ENCODE peak calls at places on chromosomes 4 and X, in seven cellular contexts. D, R, E, F, C, P and I are unnamed samples.
A peak's percentile ranks its signal among the peaks of the same experiment; 100 is the strongest.

GRCh38 chr4:15653864-15654391 is 1.2 kb downstream of the FBXL5 start:
- DNase-seq in D (peak; percentile 16), R (peak; percentile 50), E (peak; percentile 45), F (no peak), C (peak; percentile 32), P (peak; percentile 21), I (peak; percentile 77)

GRCh38 chr4:38609614-38610013 is 54.4 kb upstream of the KLF3 start:
- DNase-seq in D (no peak), R (peak; percentile 40), E (no peak), F (no peak), C (peak; percentile 4), P (no peak), I (no peak)

GRCh38 chr4:122458625-122459024 is 2.1 kb upstream of the IL2 start:
- DNase-seq in D (no peak), R (peak; percentile 1), E (no peak), F (no peak), C (peak; percentile 73), P (peak; percentile 5), I (peak; percentile 67)

GRCh38 chr4:133000012-133000411 is 149.1 kb upstream of the PCDH10 start:
- DNase-seq in D (no peak), R (no peak), E (peak; percentile 85), F (no peak), C (no peak), P (peak; percentile 5), I (no peak)

GRCh38 chr4:119034276-119035008 is 101.2 kb upstream of the MYOZ2 start:
- DNase-seq in D (no peak), R (peak; percentile 59), E (no peak), F (no peak), C (no peak), P (no peak), I (no peak)

GRCh38 chr4:169659736-169660670 is 39.6 kb downstream of the CLCN3 start:
- DNase-seq in D (peak; percentile 79), R (peak; percentile 87), E (no peak), F (peak; percentile 99), C (peak; percentile 96), P (peak; percentile 96), I (peak; percentile 100)

GRCh38 chr4:97279410-97279809 is 863.9 kb downstream of the STPG2 start:
- DNase-seq in D (no peak), R (no peak), E (no peak), F (no peak), C (no peak), P (no peak), I (no peak)

GRCh38 chr4:68375667-68376559 is 26.0 kb upstream of the YTHDC1 start:
- DNase-seq in D (peak; percentile 69), R (peak; percentile 81), E (peak; percentile 89), F (peak; percentile 81), C (peak; percentile 96), P (peak; percentile 74), I (peak; percentile 79)

GRCh38 chr4:93776386-93777080 is 52.0 kb upstream of the ATOH1 start:
- DNase-seq in D (no peak), R (no peak), E (no peak), F (no peak), C (peak; percentile 64), P (no peak), I (peak; percentile 30)

GRCh38 chrX:71282514-71283408 is 674 bp upstream of the NONO start:
- DNase-seq in D (peak; percentile 12), R (peak; percentile 23), E (no peak), F (peak; percentile 4), C (no peak), P (peak; percentile 38), I (peak; percentile 73)

GRCh38 chr4:120443111-120443510 is 376.5 kb upstream of the MAD2L1 start:
- DNase-seq in D (no peak), R (no peak), E (no peak), F (no peak), C (no peak), P (no peak), I (peak; percentile 57)

GRCh38 chrX:27555514-27555913 is 34.6 kb upstream of the DCAF8L2 start:
- DNase-seq in D (peak; percentile 65), R (peak; percentile 54), E (peak; percentile 16), F (no peak), C (peak; percentile 67), P (peak; percentile 37), I (peak; percentile 1)

GRCh38 chr4:110532901-110533589 is 57.1 kb downstream of the ENPEP start:
- DNase-seq in D (no peak), R (no peak), E (no peak), F (no peak), C (no peak), P (no peak), I (no peak)

GRCh38 chr4:80361329-80361900 is 25.9 kb downstream of the CFAP299 start:
- DNase-seq in D (peak; percentile 8), R (peak; percentile 61), E (peak; percentile 49), F (peak; percentile 8), C (peak; percentile 68), P (peak; percentile 9), I (peak; percentile 58)

GRCh38 chrX:21926116-21926515 is 14.4 kb upstream of the SMS start:
- DNase-seq in D (no peak), R (no peak), E (peak; percentile 14), F (no peak), C (peak; percentile 9), P (no peak), I (peak; percentile 45)

GRCh38 chrX:74422576-74423288 is 1.4 kb downstream of the SLC16A2 start:
- DNase-seq in D (peak; percentile 78), R (peak; percentile 65), E (no peak), F (no peak), C (no peak), P (peak; percentile 74), I (peak; percentile 80)

GRCh38 chrX:74422029-74422352 is 698 bp downstream of the SLC16A2 start:
- DNase-seq in D (no peak), R (peak; percentile 9), E (no peak), F (no peak), C (no peak), P (no peak), I (no peak)

GRCh38 chrX:74419861-74420193 is 1.5 kb upstream of the SLC16A2 start:
- DNase-seq in D (peak; percentile 32), R (peak; percentile 17), E (no peak), F (no peak), C (peak; percentile 32), P (peak; percentile 37), I (peak; percentile 32)

GRCh38 chrX:74421181-74422028 is at the start of gene SLC16A2:
- DNase-seq in D (peak; percentile 83), R (peak; percentile 60), E (peak; percentile 57), F (no peak), C (peak; percentile 72), P (peak; percentile 81), I (peak; percentile 75)

DNA sequence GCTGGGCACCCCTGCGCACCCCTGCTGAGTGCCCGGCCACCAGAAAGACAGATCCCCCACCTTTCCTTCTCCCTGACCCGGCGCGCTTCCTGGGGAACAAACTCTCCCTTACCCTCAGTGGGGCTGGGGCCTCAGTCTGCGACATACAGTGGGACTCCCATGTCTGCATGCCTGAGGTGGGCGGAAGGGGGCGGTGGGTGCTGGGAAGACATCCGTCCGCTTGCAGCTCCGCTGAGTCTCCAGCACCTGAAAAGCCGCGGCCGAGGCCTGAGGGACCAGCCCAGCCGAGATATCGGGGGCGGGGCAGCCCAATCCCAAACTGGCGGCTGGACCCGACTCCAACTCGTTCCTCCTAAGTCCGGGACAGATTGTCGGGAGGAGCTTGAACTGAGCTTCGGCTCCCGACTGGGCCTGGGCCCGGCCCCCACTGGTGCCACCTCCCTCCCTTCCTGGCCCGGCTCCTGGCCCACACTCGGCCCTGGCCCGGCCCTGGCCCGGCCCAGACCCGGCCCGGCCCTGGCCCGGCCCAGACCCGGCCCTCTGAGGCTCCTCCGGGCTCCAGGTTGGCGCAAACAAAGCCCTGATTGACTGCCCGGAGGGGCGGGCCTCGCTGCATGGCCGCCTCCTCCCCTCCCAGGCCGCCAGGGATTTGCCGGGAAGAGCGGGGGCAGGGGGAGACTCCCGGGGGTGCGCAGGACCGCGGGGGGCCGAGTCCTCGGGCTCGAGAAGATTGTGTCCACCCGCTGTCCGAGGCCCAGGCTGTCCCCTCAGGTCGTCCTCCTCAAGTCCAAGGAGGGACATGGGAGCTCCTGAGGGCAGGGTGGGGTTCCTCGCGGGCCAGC is 878 bp upstream of the SLC16A2 start:
- DNase-seq in D (peak; percentile 78), R (peak; percentile 84), E (no peak), F (no peak), C (peak; percentile 70), P (peak; percentile 67), I (peak; percentile 78)
- TF ChIP-seq EZH2 in D (no peak), R (no peak), E (no peak), F (no peak), C (no peak), P (no peak), I (no peak)

GRCh38 chr4:86895692-86896488 is 3.7 kb upstream of the C4orf36 start:
- DNase-seq in D (peak; percentile 84), R (peak; percentile 90), E (peak; percentile 68), F (peak; percentile 61), C (peak; percentile 82), P (peak; percentile 84), I (peak; percentile 83)
- TF ChIP-seq EZH2phosphoT487 in D (no peak), R (no peak), E (no peak), F (no peak), C (no peak), P (no peak), I (no peak)

DNA sequence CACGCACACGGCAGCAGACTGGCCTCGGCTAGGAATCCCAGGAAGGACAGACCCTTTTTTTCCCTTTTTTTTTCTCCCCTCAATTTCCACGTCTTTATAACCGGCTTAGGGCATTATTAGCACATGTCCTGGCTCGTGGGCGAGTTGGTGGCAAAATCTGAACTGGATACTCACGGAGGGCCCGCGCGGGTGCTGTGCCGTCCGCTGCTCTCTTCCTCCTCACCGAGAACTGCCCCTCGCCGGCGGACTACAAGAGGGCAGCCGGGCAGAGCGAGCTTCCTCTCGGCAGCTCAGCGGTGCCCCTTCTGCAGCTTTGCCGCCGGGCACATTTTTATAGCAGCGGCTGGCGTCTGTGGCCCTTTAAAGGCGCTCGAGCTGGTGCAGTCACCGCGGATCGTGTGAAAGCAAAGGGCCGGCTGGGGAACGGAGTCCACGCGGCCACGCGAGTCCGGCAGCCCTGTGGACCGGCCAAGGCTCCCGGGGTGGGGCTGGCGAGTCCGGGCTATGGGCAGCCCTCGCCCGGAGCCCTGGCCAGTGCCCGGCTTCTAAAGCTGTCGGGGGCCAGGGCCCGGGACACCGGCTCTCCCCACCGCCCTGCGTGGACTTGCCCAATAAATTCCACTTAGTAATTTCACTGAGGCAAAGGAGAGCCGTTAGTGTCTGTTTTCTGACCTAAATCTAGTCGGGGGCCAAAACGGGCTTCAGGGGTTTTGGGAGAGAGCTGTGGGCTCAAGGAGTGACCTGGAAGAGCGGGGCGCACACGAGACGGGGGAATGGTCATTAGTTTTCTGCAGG is 1.3 kb upstream of the CITED1 start:
- DNase-seq in D (peak; percentile 79), R (peak; percentile 70), E (peak; percentile 67), F (peak; percentile 22), C (peak; percentile 71), P (peak; percentile 48), I (peak; percentile 72)
- TF ChIP-seq EZH2 in D (no peak), R (peak; percentile 73), E (no peak), F (no peak), C (no peak), P (no peak), I (no peak)

GRCh38 chrX:15143050-15143824 is 126.6 kb downstream of the ASB9 start:
- DNase-seq in D (peak; percentile 54), R (peak; percentile 66), E (peak; percentile 35), F (peak; percentile 34), C (peak; percentile 75), P (peak; percentile 70), I (peak; percentile 59)

GRCh38 chrX:15142084-15142715 is 127.7 kb downstream of the ASB9 start:
- DNase-seq in D (no peak), R (no peak), E (no peak), F (no peak), C (no peak), P (peak; percentile 11), I (peak; percentile 2)

GRCh38 chrX:15150578-15150977 is 119.3 kb downstream of the ASB9 start:
- DNase-seq in D (no peak), R (no peak), E (no peak), F (no peak), C (no peak), P (no peak), I (no peak)

GRCh38 chrX:15143825-15144121 is 126.1 kb downstream of the ASB9 start:
- DNase-seq in D (no peak), R (peak; percentile 6), E (no peak), F (no peak), C (peak; percentile 18), P (no peak), I (no peak)

GRCh38 chrX:15146515-15146914 is 123.4 kb downstream of the ASB9 start:
- DNase-seq in D (peak; percentile 39), R (peak; percentile 50), E (no peak), F (no peak), C (peak; percentile 58), P (peak; percentile 8), I (peak; percentile 17)
- TF ChIP-seq EZH2phosphoT487 in D (no peak), R (no peak), E (no peak), F (no peak), C (no peak), P (no peak), I (no peak)